ENCODE peak calls at places on chromosomes 11 and 22, in five cellular contexts. One of them, this sample, is unnamed.

GRCh38 chr11:2666828-2667570 is 32.8 kb downstream of the KCNQ1OT1 start:
- DNase-seq in colonic mucosa: peak; percentile 11
- DNase-seq in CD8-positive, alpha-beta T cell: no peak
- DNase-seq in CD4-positive, alpha-beta T cell: no peak
- DNase-seq in heart right ventricle: no peak
- DNase-seq in this sample: no peak

GRCh38 chr11:103043826-103044688 is 47.9 kb downstream of the DCUN1D5 start:
- DNase-seq in CD8-positive, alpha-beta T cell: no peak
- DNase-seq in colonic mucosa: no peak
- DNase-seq in CD4-positive, alpha-beta T cell: no peak
- DNase-seq in heart right ventricle: no peak
- DNase-seq in this sample: no peak

GRCh38 chr11:131762346-131763110 is 392.1 kb downstream of the NTM start:
- DNase-seq in colonic mucosa: no peak
- DNase-seq in CD8-positive, alpha-beta T cell: no peak
- DNase-seq in CD4-positive, alpha-beta T cell: no peak
- DNase-seq in heart right ventricle: no peak
- DNase-seq in this sample: no peak

GRCh38 chr11:116925050-116925449 is 87.6 kb upstream of the APOA1 start:
- DNase-seq in colonic mucosa: no peak
- DNase-seq in CD4-positive, alpha-beta T cell: peak; percentile 10
- DNase-seq in heart right ventricle: no peak
- DNase-seq in CD8-positive, alpha-beta T cell: no peak
- DNase-seq in this sample: no peak

GRCh38 chr11:110095554-110095953 is 2.4 kb downstream of the ZC3H12C start:
- DNase-seq in heart right ventricle: no peak
- DNase-seq in CD8-positive, alpha-beta T cell: no peak
- DNase-seq in CD4-positive, alpha-beta T cell: no peak
- DNase-seq in colonic mucosa: no peak
- DNase-seq in this sample: no peak

GRCh38 chr11:58275002-58275401 is 6.9 kb upstream of the OR10W1 start:
- DNase-seq in CD4-positive, alpha-beta T cell: no peak
- DNase-seq in colonic mucosa: no peak
- DNase-seq in heart right ventricle: no peak
- DNase-seq in CD8-positive, alpha-beta T cell: no peak
- DNase-seq in this sample: no peak

GRCh38 chr11:46827995-46828394 is 18.1 kb downstream of the CKAP5 start:
- DNase-seq in CD8-positive, alpha-beta T cell: no peak
- DNase-seq in colonic mucosa: no peak
- DNase-seq in heart right ventricle: no peak
- DNase-seq in CD4-positive, alpha-beta T cell: no peak
- DNase-seq in this sample: no peak

GRCh38 chr22:38699784-38700183 is 959 bp downstream of the JOSD1 start:
- DNase-seq in colonic mucosa: peak; percentile 46
- DNase-seq in heart right ventricle: no peak
- DNase-seq in CD8-positive, alpha-beta T cell: no peak
- DNase-seq in CD4-positive, alpha-beta T cell: no peak
- DNase-seq in this sample: no peak

GRCh38 chr11:11510939-11511338 is 110.9 kb downstream of the GALNT18 start:
- DNase-seq in CD8-positive, alpha-beta T cell: no peak
- DNase-seq in colonic mucosa: no peak
- DNase-seq in heart right ventricle: peak; percentile 27
- DNase-seq in CD4-positive, alpha-beta T cell: no peak
- DNase-seq in this sample: no peak

GRCh38 chr11:45900916-45901617 is 6.0 kb downstream of the FREY1 start:
- DNase-seq in colonic mucosa: no peak
- DNase-seq in heart right ventricle: peak; percentile 51
- DNase-seq in CD4-positive, alpha-beta T cell: no peak
- DNase-seq in CD8-positive, alpha-beta T cell: no peak
- DNase-seq in this sample: no peak

GRCh38 chr11:3626250-3626960 is 15.4 kb downstream of the ART5 start:
- DNase-seq in CD4-positive, alpha-beta T cell: no peak
- DNase-seq in colonic mucosa: peak; percentile 24
- DNase-seq in heart right ventricle: peak; percentile 57
- DNase-seq in CD8-positive, alpha-beta T cell: no peak
- DNase-seq in this sample: no peak

GRCh38 chr22:29244785-29245625 is 22.8 kb downstream of the RHBDD3 start:
- DNase-seq in CD4-positive, alpha-beta T cell: no peak
- DNase-seq in heart right ventricle: no peak
- DNase-seq in CD8-positive, alpha-beta T cell: no peak
- DNase-seq in colonic mucosa: no peak
- DNase-seq in this sample: no peak

GRCh38 chr11:105177658-105178057 is 38.1 kb upstream of the CARD18 start:
- DNase-seq in colonic mucosa: no peak
- DNase-seq in CD8-positive, alpha-beta T cell: no peak
- DNase-seq in heart right ventricle: no peak
- DNase-seq in CD4-positive, alpha-beta T cell: no peak
- DNase-seq in this sample: no peak

GRCh38 chr22:46042786-46043185 is 65.8 kb upstream of the WNT7B start:
- DNase-seq in colonic mucosa: no peak
- DNase-seq in CD4-positive, alpha-beta T cell: no peak
- DNase-seq in CD8-positive, alpha-beta T cell: no peak
- DNase-seq in heart right ventricle: no peak
- DNase-seq in this sample: no peak

GRCh38 chr22:49751968-49752597 is 75.6 kb downstream of the BRD1 start:
- DNase-seq in CD8-positive, alpha-beta T cell: no peak
- DNase-seq in CD4-positive, alpha-beta T cell: no peak
- DNase-seq in heart right ventricle: no peak
- DNase-seq in colonic mucosa: no peak
- DNase-seq in this sample: no peak

GRCh38 chr11:125457814-125458343 is 38.2 kb downstream of the FEZ1 start:
- DNase-seq in CD8-positive, alpha-beta T cell: no peak
- DNase-seq in CD4-positive, alpha-beta T cell: no peak
- DNase-seq in heart right ventricle: peak; percentile 70
- DNase-seq in colonic mucosa: peak; percentile 19
- DNase-seq in this sample: peak; percentile 38

GRCh38 chr11:57567512-57568329 is at the start of gene UBE2L6:
- DNase-seq in CD4-positive, alpha-beta T cell: peak; percentile 84
- DNase-seq in colonic mucosa: peak; percentile 74
- DNase-seq in heart right ventricle: peak; percentile 67
- DNase-seq in CD8-positive, alpha-beta T cell: peak; percentile 79
- DNase-seq in this sample: peak; percentile 64

GRCh38 chr22:45997077-45997774 is 20.3 kb upstream of the WNT7B start:
- DNase-seq in CD4-positive, alpha-beta T cell: no peak
- DNase-seq in CD8-positive, alpha-beta T cell: no peak
- DNase-seq in colonic mucosa: peak; percentile 75
- DNase-seq in heart right ventricle: peak; percentile 95
- DNase-seq in this sample: no peak

GRCh38 chr22:48855593-48856307 is 971.9 kb downstream of the BRD1 start:
- DNase-seq in CD4-positive, alpha-beta T cell: no peak
- DNase-seq in CD8-positive, alpha-beta T cell: no peak
- DNase-seq in heart right ventricle: no peak
- DNase-seq in colonic mucosa: no peak
- DNase-seq in this sample: no peak

GRCh38 chr11:4699697-4700435 is 2.2 kb upstream of the OR51E2 start:
- DNase-seq in CD4-positive, alpha-beta T cell: no peak
- DNase-seq in CD8-positive, alpha-beta T cell: no peak
- DNase-seq in heart right ventricle: no peak
- DNase-seq in colonic mucosa: no peak
- DNase-seq in this sample: no peak

GRCh38 chr11:119116235-119116594 is 5.2 kb upstream of the HINFP start:
- DNase-seq in CD4-positive, alpha-beta T cell: no peak
- DNase-seq in heart right ventricle: no peak
- DNase-seq in colonic mucosa: no peak
- DNase-seq in CD8-positive, alpha-beta T cell: no peak
- DNase-seq in this sample: no peak

GRCh38 chr11:58958500-58958899 is 19.2 kb downstream of the GLYATL1 start:
- DNase-seq in CD8-positive, alpha-beta T cell: no peak
- DNase-seq in CD4-positive, alpha-beta T cell: peak; percentile 1
- DNase-seq in heart right ventricle: no peak
- DNase-seq in colonic mucosa: peak; percentile 74
- DNase-seq in this sample: no peak

GRCh38 chr11:76824083-76824939 is 36.4 kb upstream of the ACER3 start:
- DNase-seq in heart right ventricle: no peak
- DNase-seq in CD4-positive, alpha-beta T cell: no peak
- DNase-seq in colonic mucosa: peak; percentile 15
- DNase-seq in CD8-positive, alpha-beta T cell: no peak
- DNase-seq in this sample: no peak

GRCh38 chr22:19525666-19526065 is 1.5 kb upstream of the CLDN5 start:
- DNase-seq in heart right ventricle: no peak
- DNase-seq in CD8-positive, alpha-beta T cell: no peak
- DNase-seq in colonic mucosa: no peak
- DNase-seq in CD4-positive, alpha-beta T cell: no peak
- DNase-seq in this sample: no peak

GRCh38 chr11:69640995-69641581 is at the start of gene CCND1:
- DNase-seq in CD4-positive, alpha-beta T cell: no peak
- DNase-seq in heart right ventricle: peak; percentile 78
- DNase-seq in colonic mucosa: peak; percentile 82
- DNase-seq in CD8-positive, alpha-beta T cell: no peak
- DNase-seq in this sample: peak; percentile 78

GRCh38 chr11:65917434-65918210 is 1.2 kb downstream of the C11orf68 start:
- DNase-seq in CD4-positive, alpha-beta T cell: no peak
- DNase-seq in heart right ventricle: no peak
- DNase-seq in colonic mucosa: no peak
- DNase-seq in CD8-positive, alpha-beta T cell: no peak
- DNase-seq in this sample: no peak

GRCh38 chr22:22997988-22998387 is 72.3 kb upstream of the GNAZ start:
- DNase-seq in CD4-positive, alpha-beta T cell: no peak
- DNase-seq in CD8-positive, alpha-beta T cell: no peak
- DNase-seq in heart right ventricle: no peak
- DNase-seq in colonic mucosa: no peak
- DNase-seq in this sample: no peak

GRCh38 chr22:27876684-27877083 is 42.4 kb downstream of the PITPNB start:
- DNase-seq in colonic mucosa: no peak
- DNase-seq in CD4-positive, alpha-beta T cell: no peak
- DNase-seq in heart right ventricle: no peak
- DNase-seq in CD8-positive, alpha-beta T cell: no peak
- DNase-seq in this sample: no peak

GRCh38 chr11:15905334-15905733 is 451.0 kb downstream of the SOX6 start:
- DNase-seq in CD8-positive, alpha-beta T cell: no peak
- DNase-seq in heart right ventricle: no peak
- DNase-seq in colonic mucosa: no peak
- DNase-seq in CD4-positive, alpha-beta T cell: no peak
- DNase-seq in this sample: no peak

GRCh38 chr22:19974935-19975706 is 33.5 kb upstream of the TXNRD2 start:
- DNase-seq in heart right ventricle: no peak
- DNase-seq in CD8-positive, alpha-beta T cell: no peak
- DNase-seq in colonic mucosa: no peak
- DNase-seq in CD4-positive, alpha-beta T cell: no peak
- DNase-seq in this sample: no peak

GRCh38 chr11:113270080-113270479 is 44.3 kb upstream of the TTC12 start:
- DNase-seq in CD4-positive, alpha-beta T cell: no peak
- DNase-seq in heart right ventricle: no peak
- DNase-seq in colonic mucosa: no peak
- DNase-seq in CD8-positive, alpha-beta T cell: no peak
- DNase-seq in this sample: no peak

GRCh38 chr11:134261626-134262488 is 8.5 kb downstream of the ACAD8 start:
- DNase-seq in CD4-positive, alpha-beta T cell: peak; percentile 12
- DNase-seq in colonic mucosa: no peak
- DNase-seq in heart right ventricle: no peak
- DNase-seq in CD8-positive, alpha-beta T cell: no peak
- DNase-seq in this sample: no peak
- TF ChIP-seq CTCF in CD4-positive, alpha-beta T cell: peak; percentile 61
- TF ChIP-seq CTCF in colonic mucosa: peak; percentile 48
- TF ChIP-seq CTCF in heart right ventricle: no peak
- TF ChIP-seq CTCF in CD8-positive, alpha-beta T cell: peak; percentile 39
- TF ChIP-seq CTCF in this sample: peak; percentile 43

DNA sequence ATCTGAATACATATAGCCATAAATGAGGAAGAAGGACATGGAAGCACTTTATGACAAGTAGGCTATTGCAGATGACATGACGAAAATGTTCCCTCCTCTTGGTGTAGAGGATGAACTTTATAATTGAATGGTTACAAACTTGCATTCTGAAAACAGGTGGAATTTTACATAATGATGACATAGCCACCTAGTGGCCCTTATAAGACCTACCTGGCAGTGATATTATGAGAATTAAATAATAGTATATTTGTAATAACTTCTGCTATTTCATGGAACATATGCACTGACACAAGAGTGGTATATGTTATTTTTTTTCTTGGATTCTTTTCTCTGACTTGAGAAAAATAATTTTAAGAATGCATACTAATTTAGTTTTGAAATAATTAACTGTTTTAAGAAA is 22.9 kb downstream of the TRIM22 start:
- DNase-seq in colonic mucosa: no peak
- DNase-seq in CD4-positive, alpha-beta T cell: no peak
- DNase-seq in CD8-positive, alpha-beta T cell: no peak
- DNase-seq in heart right ventricle: no peak
- DNase-seq in this sample: no peak
- TF ChIP-seq CTCF in colonic mucosa: no peak
- TF ChIP-seq CTCF in CD4-positive, alpha-beta T cell: peak; percentile 58
- TF ChIP-seq CTCF in CD8-positive, alpha-beta T cell: peak; percentile 65
- TF ChIP-seq CTCF in heart right ventricle: peak; percentile 4
- TF ChIP-seq CTCF in this sample: peak; percentile 63

GRCh38 chr11:43507171-43507570 is 148.5 kb downstream of the TTC17 start:
- DNase-seq in colonic mucosa: no peak
- DNase-seq in heart right ventricle: no peak
- DNase-seq in CD8-positive, alpha-beta T cell: no peak
- DNase-seq in CD4-positive, alpha-beta T cell: no peak
- DNase-seq in this sample: no peak

GRCh38 chr11:43504316-43504950 is 145.7 kb downstream of the TTC17 start:
- DNase-seq in colonic mucosa: no peak
- DNase-seq in CD8-positive, alpha-beta T cell: no peak
- DNase-seq in heart right ventricle: no peak
- DNase-seq in CD4-positive, alpha-beta T cell: no peak
- DNase-seq in this sample: no peak

GRCh38 chr11:43508511-43508918 is 149.8 kb downstream of the TTC17 start:
- DNase-seq in CD4-positive, alpha-beta T cell: no peak
- DNase-seq in CD8-positive, alpha-beta T cell: no peak
- DNase-seq in colonic mucosa: no peak
- DNase-seq in heart right ventricle: no peak
- DNase-seq in this sample: no peak

GRCh38 chr11:43505171-43505570 is 146.5 kb downstream of the TTC17 start:
- DNase-seq in colonic mucosa: no peak
- DNase-seq in CD4-positive, alpha-beta T cell: no peak
- DNase-seq in heart right ventricle: no peak
- DNase-seq in CD8-positive, alpha-beta T cell: no peak
- DNase-seq in this sample: no peak

DNA sequence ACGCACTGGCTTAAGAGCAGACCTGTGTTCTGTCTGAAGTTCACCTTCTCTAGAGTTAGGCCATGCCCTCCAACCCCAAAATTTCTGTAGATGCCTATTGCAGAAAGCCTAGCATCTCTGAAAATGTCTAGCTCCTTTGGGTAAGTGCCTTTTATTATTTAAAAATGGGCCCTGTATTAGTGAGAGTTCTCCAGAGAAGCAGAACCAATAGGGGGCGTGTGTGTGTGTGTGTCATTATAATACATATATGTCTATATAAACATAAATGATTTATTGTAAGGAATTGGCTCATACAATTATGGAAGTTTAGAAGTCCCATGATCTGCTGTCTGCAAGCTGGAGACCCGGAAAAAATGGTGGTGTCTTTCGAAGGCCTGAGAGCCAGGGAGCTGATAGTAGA is 144.7 kb downstream of the TTC17 start:
- DNase-seq in heart right ventricle: no peak
- DNase-seq in CD4-positive, alpha-beta T cell: no peak
- DNase-seq in colonic mucosa: no peak
- DNase-seq in CD8-positive, alpha-beta T cell: no peak
- DNase-seq in this sample: no peak
- TF ChIP-seq CTCF in heart right ventricle: no peak
- TF ChIP-seq CTCF in CD4-positive, alpha-beta T cell: no peak
- TF ChIP-seq CTCF in colonic mucosa: no peak
- TF ChIP-seq CTCF in CD8-positive, alpha-beta T cell: no peak
- TF ChIP-seq CTCF in this sample: no peak

GRCh38 chr11:86246293-86246675 is 1.7 kb downstream of the EED start:
- DNase-seq in heart right ventricle: no peak
- DNase-seq in CD4-positive, alpha-beta T cell: no peak
- DNase-seq in CD8-positive, alpha-beta T cell: no peak
- DNase-seq in colonic mucosa: no peak
- DNase-seq in this sample: no peak
- TF ChIP-seq CTCF in heart right ventricle: no peak
- TF ChIP-seq CTCF in CD4-positive, alpha-beta T cell: no peak
- TF ChIP-seq CTCF in CD8-positive, alpha-beta T cell: no peak
- TF ChIP-seq CTCF in colonic mucosa: no peak
- TF ChIP-seq CTCF in this sample: no peak

This sample was measured in mesothelial cell of epicardium.